ENCODE peak calls at places on chromosomes 13 and 19, in five cellular contexts. One of them, this sample, is unnamed.

GRCh38 chr19:7868326-7868670 is 5.9 kb downstream of the PRR36 start:
- DNase-seq in CD4-positive, CD25-positive, alpha-beta regulatory T cell: no peak
- DNase-seq in left ventricle myocardium inferior: no peak
- DNase-seq in CD4-positive, alpha-beta T cell: no peak
- DNase-seq in right lobe of liver: no peak
- DNase-seq in this sample: no peak

GRCh38 chr13:34900288-34900739 is 41.8 kb upstream of the NBEA start:
- DNase-seq in CD4-positive, CD25-positive, alpha-beta regulatory T cell: no peak
- DNase-seq in left ventricle myocardium inferior: no peak
- DNase-seq in CD4-positive, alpha-beta T cell: no peak
- DNase-seq in right lobe of liver: no peak
- DNase-seq in this sample: no peak

GRCh38 chr19:48668332-48668731 is 4.5 kb downstream of the NTN5 start:
- DNase-seq in CD4-positive, CD25-positive, alpha-beta regulatory T cell: no peak
- DNase-seq in left ventricle myocardium inferior: no peak
- DNase-seq in CD4-positive, alpha-beta T cell: no peak
- DNase-seq in right lobe of liver: no peak
- DNase-seq in this sample: no peak

GRCh38 chr19:8460516-8461298 is 15.9 kb downstream of the HNRNPM start:
- DNase-seq in CD4-positive, CD25-positive, alpha-beta regulatory T cell: no peak
- DNase-seq in left ventricle myocardium inferior: no peak
- DNase-seq in CD4-positive, alpha-beta T cell: no peak
- DNase-seq in right lobe of liver: no peak
- DNase-seq in this sample: no peak

GRCh38 chr13:101661839-101662238 is 209.4 kb downstream of the ITGBL1 start:
- DNase-seq in CD4-positive, CD25-positive, alpha-beta regulatory T cell: no peak
- DNase-seq in left ventricle myocardium inferior: no peak
- DNase-seq in CD4-positive, alpha-beta T cell: no peak
- DNase-seq in right lobe of liver: no peak
- DNase-seq in this sample: no peak

GRCh38 chr13:113923376-113924063 is 50.4 kb downstream of the C13orf46 start:
- DNase-seq in CD4-positive, CD25-positive, alpha-beta regulatory T cell: no peak
- DNase-seq in left ventricle myocardium inferior: no peak
- DNase-seq in CD4-positive, alpha-beta T cell: no peak
- DNase-seq in right lobe of liver: peak; percentile 26
- DNase-seq in this sample: no peak

GRCh38 chr13:31011193-31011860 is 78.9 kb downstream of the TEX26 start:
- DNase-seq in CD4-positive, CD25-positive, alpha-beta regulatory T cell: no peak
- DNase-seq in left ventricle myocardium inferior: no peak
- DNase-seq in CD4-positive, alpha-beta T cell: no peak
- DNase-seq in right lobe of liver: no peak
- DNase-seq in this sample: no peak

GRCh38 chr19:755063-755462 is 4.2 kb downstream of the MISP start:
- DNase-seq in CD4-positive, CD25-positive, alpha-beta regulatory T cell: no peak
- DNase-seq in left ventricle myocardium inferior: no peak
- DNase-seq in CD4-positive, alpha-beta T cell: no peak
- DNase-seq in right lobe of liver: no peak
- DNase-seq in this sample: no peak

GRCh38 chr13:98390086-98390697 is 186.7 kb downstream of the STK24 start:
- DNase-seq in CD4-positive, CD25-positive, alpha-beta regulatory T cell: no peak
- DNase-seq in left ventricle myocardium inferior: no peak
- DNase-seq in CD4-positive, alpha-beta T cell: no peak
- DNase-seq in right lobe of liver: no peak
- DNase-seq in this sample: no peak

GRCh38 chr19:18274776-18275356 is 614 bp upstream of the IQCN start:
- DNase-seq in CD4-positive, CD25-positive, alpha-beta regulatory T cell: peak; percentile 62
- DNase-seq in left ventricle myocardium inferior: peak; percentile 87
- DNase-seq in CD4-positive, alpha-beta T cell: no peak
- DNase-seq in right lobe of liver: peak; percentile 93
- DNase-seq in this sample: peak; percentile 30

GRCh38 chr19:18251587-18252369 is 22.5 kb downstream of the IQCN start:
- DNase-seq in CD4-positive, CD25-positive, alpha-beta regulatory T cell: peak; percentile 81
- DNase-seq in left ventricle myocardium inferior: peak; percentile 69
- DNase-seq in CD4-positive, alpha-beta T cell: peak; percentile 87
- DNase-seq in right lobe of liver: peak; percentile 73
- DNase-seq in this sample: no peak

GRCh38 chr13:40764587-40765403 is 6.2 kb downstream of the MRPS31 start:
- DNase-seq in CD4-positive, CD25-positive, alpha-beta regulatory T cell: no peak
- DNase-seq in left ventricle myocardium inferior: no peak
- DNase-seq in CD4-positive, alpha-beta T cell: no peak
- DNase-seq in right lobe of liver: peak; percentile 60
- DNase-seq in this sample: no peak

GRCh38 chr19:35946203-35946602 is 10.0 kb downstream of the LRFN3 start:
- DNase-seq in CD4-positive, CD25-positive, alpha-beta regulatory T cell: no peak
- DNase-seq in left ventricle myocardium inferior: no peak
- DNase-seq in CD4-positive, alpha-beta T cell: no peak
- DNase-seq in right lobe of liver: no peak
- DNase-seq in this sample: no peak

GRCh38 chr13:77300176-77301141 is 26.4 kb downstream of the MYCBP2 start:
- DNase-seq in CD4-positive, CD25-positive, alpha-beta regulatory T cell: no peak
- DNase-seq in left ventricle myocardium inferior: no peak
- DNase-seq in CD4-positive, alpha-beta T cell: no peak
- DNase-seq in right lobe of liver: no peak
- DNase-seq in this sample: peak; percentile 39

GRCh38 chr13:77305276-77305675 is 21.6 kb downstream of the MYCBP2 start:
- DNase-seq in CD4-positive, CD25-positive, alpha-beta regulatory T cell: no peak
- DNase-seq in left ventricle myocardium inferior: no peak
- DNase-seq in CD4-positive, alpha-beta T cell: no peak
- DNase-seq in right lobe of liver: no peak
- DNase-seq in this sample: no peak

GRCh38 chr13:77298403-77298802 is 28.5 kb downstream of the MYCBP2 start:
- DNase-seq in CD4-positive, CD25-positive, alpha-beta regulatory T cell: no peak
- DNase-seq in left ventricle myocardium inferior: no peak
- DNase-seq in CD4-positive, alpha-beta T cell: no peak
- DNase-seq in right lobe of liver: no peak
- DNase-seq in this sample: no peak

GRCh38 chr13:77299587-77299986 is 27.3 kb downstream of the MYCBP2 start:
- DNase-seq in CD4-positive, CD25-positive, alpha-beta regulatory T cell: no peak
- DNase-seq in left ventricle myocardium inferior: no peak
- DNase-seq in CD4-positive, alpha-beta T cell: no peak
- DNase-seq in right lobe of liver: no peak
- DNase-seq in this sample: no peak
- H3K27ac ChIP-seq in CD4-positive, CD25-positive, alpha-beta regulatory T cell: no peak overlapping the region
- H3K27ac ChIP-seq in left ventricle myocardium inferior: no peak overlapping the region
- H3K27ac ChIP-seq in CD4-positive, alpha-beta T cell: no peak overlapping the region
- H3K27ac ChIP-seq in right lobe of liver: no peak overlapping the region
- H3K27ac ChIP-seq in this sample: no peak overlapping the region

DNA sequence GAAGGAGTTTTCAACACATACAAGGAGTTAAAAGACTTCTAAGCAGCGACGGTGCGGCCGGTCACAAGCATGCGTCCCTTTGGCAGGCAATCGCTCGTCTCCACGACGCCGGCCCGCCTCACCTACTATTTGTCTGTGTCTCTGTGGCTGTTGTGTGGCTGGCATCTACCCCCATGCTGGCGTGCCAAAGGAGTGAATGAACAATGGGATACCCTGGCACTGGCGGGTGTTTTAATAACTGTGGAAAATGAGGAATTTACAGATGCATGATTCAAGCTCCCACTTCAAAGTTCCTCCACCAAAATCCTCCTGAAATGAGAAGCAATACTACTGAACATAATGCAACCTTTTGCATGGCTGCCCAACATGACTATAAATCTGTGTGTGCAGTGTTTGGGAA is 176.6 kb downstream of the KLF5 start:
- DNase-seq in CD4-positive, CD25-positive, alpha-beta regulatory T cell: no peak
- DNase-seq in left ventricle myocardium inferior: no peak
- DNase-seq in CD4-positive, alpha-beta T cell: no peak
- DNase-seq in right lobe of liver: no peak
- DNase-seq in this sample: no peak
- H3K27ac ChIP-seq in CD4-positive, CD25-positive, alpha-beta regulatory T cell: no peak overlapping the region
- H3K27ac ChIP-seq in left ventricle myocardium inferior: no peak overlapping the region
- H3K27ac ChIP-seq in CD4-positive, alpha-beta T cell: no peak overlapping the region
- H3K27ac ChIP-seq in right lobe of liver: no peak overlapping the region
- H3K27ac ChIP-seq in this sample: no peak overlapping the region

GRCh38 chr19:15404780-15405211 is 14.0 kb downstream of the AKAP8L start:
- DNase-seq in CD4-positive, CD25-positive, alpha-beta regulatory T cell: no peak
- DNase-seq in left ventricle myocardium inferior: no peak
- DNase-seq in CD4-positive, alpha-beta T cell: no peak
- DNase-seq in right lobe of liver: no peak
- DNase-seq in this sample: no peak
- H3K27ac ChIP-seq in CD4-positive, CD25-positive, alpha-beta regulatory T cell: no peak overlapping the region
- H3K27ac ChIP-seq in left ventricle myocardium inferior: peak overlapping the region; percentile 80
- H3K27ac ChIP-seq in CD4-positive, alpha-beta T cell: no peak overlapping the region
- H3K27ac ChIP-seq in right lobe of liver: no peak overlapping the region
- H3K27ac ChIP-seq in this sample: no peak overlapping the region

GRCh38 chr19:41420101-41420880 is 6.9 kb downstream of the B3GNT8 start:
- DNase-seq in CD4-positive, CD25-positive, alpha-beta regulatory T cell: no peak
- DNase-seq in left ventricle myocardium inferior: no peak
- DNase-seq in CD4-positive, alpha-beta T cell: no peak
- DNase-seq in right lobe of liver: no peak
- DNase-seq in this sample: no peak
- H3K27ac ChIP-seq in CD4-positive, CD25-positive, alpha-beta regulatory T cell: no peak overlapping the region
- H3K27ac ChIP-seq in left ventricle myocardium inferior: peak overlapping the region; percentile 53
- H3K27ac ChIP-seq in CD4-positive, alpha-beta T cell: no peak overlapping the region
- H3K27ac ChIP-seq in right lobe of liver: no peak overlapping the region
- H3K27ac ChIP-seq in this sample: no peak overlapping the region

DNA sequence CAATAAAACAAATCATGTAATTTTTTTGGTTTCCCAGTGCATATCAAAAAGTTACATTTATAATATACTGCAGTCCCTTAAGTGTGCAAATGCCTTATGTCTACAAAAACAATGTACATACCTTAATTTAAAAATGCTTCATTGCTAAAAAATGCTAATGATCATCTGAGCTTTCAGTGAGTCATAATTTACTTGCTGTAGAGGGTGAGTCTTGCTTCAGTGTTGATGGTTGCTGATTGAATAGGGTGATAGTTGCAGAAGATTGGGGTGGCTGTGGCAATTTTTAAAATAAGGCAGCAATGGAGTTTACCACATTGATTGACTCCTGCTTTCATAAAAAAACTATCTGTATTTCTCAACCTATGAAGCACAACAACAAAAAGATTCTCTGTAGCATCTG is 613.9 kb downstream of the TBC1D4 start:
- DNase-seq in CD4-positive, CD25-positive, alpha-beta regulatory T cell: no peak
- DNase-seq in left ventricle myocardium inferior: no peak
- DNase-seq in CD4-positive, alpha-beta T cell: no peak
- DNase-seq in right lobe of liver: no peak
- DNase-seq in this sample: peak; percentile 42
- H3K27ac ChIP-seq in CD4-positive, CD25-positive, alpha-beta regulatory T cell: no peak overlapping the region
- H3K27ac ChIP-seq in left ventricle myocardium inferior: no peak overlapping the region
- H3K27ac ChIP-seq in CD4-positive, alpha-beta T cell: no peak overlapping the region
- H3K27ac ChIP-seq in right lobe of liver: no peak overlapping the region
- H3K27ac ChIP-seq in this sample: no peak overlapping the region

DNA sequence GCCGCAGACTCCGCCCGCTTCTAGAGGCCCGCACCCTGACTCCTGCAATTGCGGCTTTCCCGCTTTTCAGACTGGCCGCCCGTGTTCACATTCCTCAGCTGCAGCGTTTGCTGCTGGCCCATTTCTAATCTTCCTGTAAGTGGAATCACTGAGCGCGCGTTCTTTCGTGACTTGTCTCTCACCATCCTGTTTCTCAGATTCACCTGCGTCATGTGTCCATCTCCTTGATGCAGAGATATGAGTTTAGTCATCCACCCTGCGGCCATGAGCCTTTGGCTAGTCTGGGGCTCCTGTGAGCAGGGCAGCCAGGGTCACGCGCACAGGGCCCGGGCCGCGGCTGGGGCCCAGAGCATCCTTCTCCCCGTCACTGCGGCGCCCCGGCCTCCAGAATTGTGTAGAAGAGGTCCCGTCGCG is 110.0 kb downstream of the CRYL1 start:
- DNase-seq in CD4-positive, CD25-positive, alpha-beta regulatory T cell: no peak
- DNase-seq in left ventricle myocardium inferior: no peak
- DNase-seq in CD4-positive, alpha-beta T cell: no peak
- DNase-seq in right lobe of liver: no peak
- DNase-seq in this sample: no peak
- H3K27ac ChIP-seq in CD4-positive, CD25-positive, alpha-beta regulatory T cell: no peak overlapping the region
- H3K27ac ChIP-seq in left ventricle myocardium inferior: no peak overlapping the region
- H3K27ac ChIP-seq in CD4-positive, alpha-beta T cell: no peak overlapping the region
- H3K27ac ChIP-seq in right lobe of liver: no peak overlapping the region
- H3K27ac ChIP-seq in this sample: no peak overlapping the region

GRCh38 chr19:34676697-34677385 is at the start of gene SCGB2B2:
- DNase-seq in CD4-positive, CD25-positive, alpha-beta regulatory T cell: no peak
- DNase-seq in left ventricle myocardium inferior: no peak
- DNase-seq in CD4-positive, alpha-beta T cell: no peak
- DNase-seq in right lobe of liver: no peak
- DNase-seq in this sample: peak; percentile 91
- H3K27ac ChIP-seq in CD4-positive, CD25-positive, alpha-beta regulatory T cell: peak within 1 kb of the TSS; percentile 83
- H3K27ac ChIP-seq in left ventricle myocardium inferior: peak within 1 kb of the TSS; percentile 99
- H3K27ac ChIP-seq in CD4-positive, alpha-beta T cell: peak within 1 kb of the TSS; percentile 88
- H3K27ac ChIP-seq in right lobe of liver: peak within 1 kb of the TSS; percentile 98
- H3K27ac ChIP-seq in this sample: peak within 1 kb of the TSS; percentile 71

DNA sequence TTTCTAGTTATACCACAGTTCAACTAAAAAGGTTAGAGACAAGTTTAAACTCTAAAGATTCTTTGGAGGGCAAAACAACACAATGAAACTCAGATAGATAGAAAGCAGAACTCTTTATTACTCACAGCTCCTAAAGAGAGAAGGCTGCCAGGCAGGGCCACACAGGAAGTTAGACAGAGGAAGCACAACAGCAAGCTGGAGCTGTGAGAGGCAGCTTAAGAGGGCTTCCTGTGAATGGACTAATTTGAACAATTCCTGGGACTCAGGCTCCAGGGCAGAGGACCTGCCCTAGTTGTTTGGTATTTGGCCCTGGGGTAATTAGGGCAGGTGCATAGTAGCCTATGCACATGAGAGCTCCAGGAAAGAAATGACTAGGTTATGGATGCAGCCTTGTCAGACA is 803.6 kb downstream of the DIAPH3 start:
- DNase-seq in CD4-positive, CD25-positive, alpha-beta regulatory T cell: no peak
- DNase-seq in left ventricle myocardium inferior: no peak
- DNase-seq in CD4-positive, alpha-beta T cell: no peak
- DNase-seq in right lobe of liver: no peak
- DNase-seq in this sample: no peak
- H3K27ac ChIP-seq in CD4-positive, CD25-positive, alpha-beta regulatory T cell: no peak overlapping the region
- H3K27ac ChIP-seq in left ventricle myocardium inferior: peak overlapping the region; percentile 29
- H3K27ac ChIP-seq in CD4-positive, alpha-beta T cell: no peak overlapping the region
- H3K27ac ChIP-seq in right lobe of liver: no peak overlapping the region
- H3K27ac ChIP-seq in this sample: no peak overlapping the region